ENCODE peak calls at places on chromosomes 13 and 19, in six cellular contexts. V, Q, C, M, R and Z are unnamed samples.

GRCh38 chr19:18503971-18504885 is 17.6 kb downstream of the ELL start:
- DNase-seq in Q (no peak), V (peak; percentile 42), R (no peak), M (no peak), C (no peak), Z (no peak)

GRCh38 chr19:42099336-42099925 is 23.5 kb downstream of the ZNF574 start:
- DNase-seq in R (no peak), V (peak; percentile 45), Q (no peak), C (no peak), M (no peak), Z (no peak)

GRCh38 chr19:5932593-5933262 is 18.7 kb downstream of the CAPS start:
- DNase-seq in R (no peak), C (no peak), Q (no peak), V (no peak), M (no peak), Z (no peak)

GRCh38 chr19:7421941-7422744 is 66.7 kb downstream of the PEX11G start:
- DNase-seq in M (no peak), C (no peak), Q (no peak), V (no peak), R (no peak), Z (no peak)

GRCh38 chr19:1747285-1748114 is 5.8 kb upstream of the ONECUT3 start:
- DNase-seq in V (peak; percentile 25), R (no peak), C (no peak), Q (no peak), M (no peak), Z (no peak)

GRCh38 chr19:2495130-2495641 is 19.3 kb downstream of the GADD45B start:
- DNase-seq in C (peak; percentile 92), M (peak; percentile 88), V (peak; percentile 88), R (peak; percentile 59), Q (peak; percentile 94), Z (peak; percentile 95)

GRCh38 chr19:29671393-29672076 is 6.3 kb downstream of the PLEKHF1 start:
- DNase-seq in Q (peak; percentile 81), R (no peak), M (no peak), C (peak; percentile 78), V (peak; percentile 37), Z (peak; percentile 46)

GRCh38 chr19:28291874-28292273 is 921.1 kb downstream of the UQCRFS1 start:
- DNase-seq in V (no peak), M (no peak), Q (no peak), R (no peak), C (no peak), Z (no peak)

GRCh38 chr19:35331551-35332214 is 2.7 kb downstream of the CD22 start:
- DNase-seq in Q (no peak), M (no peak), C (no peak), V (no peak), R (no peak), Z (no peak)

GRCh38 chr13:43874512-43875092 is 4.9 kb downstream of the CCDC122 start:
- DNase-seq in R (no peak), V (no peak), M (no peak), C (no peak), Q (no peak), Z (no peak)

GRCh38 chr13:106028916-106029315 is 506.5 kb downstream of the EFNB2 start:
- DNase-seq in M (no peak), C (no peak), R (no peak), V (no peak), Q (no peak), Z (no peak)

GRCh38 chr19:15402411-15403150 is 16.2 kb downstream of the AKAP8L start:
- DNase-seq in Q (no peak), R (no peak), V (no peak), C (no peak), M (no peak), Z (no peak)

GRCh38 chr19:35404879-35405622 is 34.2 kb downstream of the GPR42 start:
- DNase-seq in C (no peak), V (no peak), M (no peak), Q (no peak), R (no peak), Z (no peak)

GRCh38 chr19:56949651-56950050 is 109.1 kb upstream of the PEG3 start:
- DNase-seq in M (no peak), Q (no peak), C (no peak), V (no peak), R (peak; percentile 89), Z (no peak)

GRCh38 chr19:48645652-48646191 is at the start of gene CA11:
- DNase-seq in Q (no peak), R (no peak), C (no peak), V (no peak), M (no peak), Z (no peak)

GRCh38 chr19:5090780-5091575 is 122.1 kb downstream of the KDM4B start:
- DNase-seq in Q (no peak), V (no peak), C (no peak), M (peak; percentile 76), R (no peak), Z (peak; percentile 81)

GRCh38 chr13:31046711-31047279 is 114.3 kb downstream of the TEX26 start:
- DNase-seq in C (no peak), Q (no peak), M (no peak), R (peak; percentile 37), V (no peak), Z (no peak)

GRCh38 chr13:97133955-97134354 is 88.2 kb upstream of the MBNL2 start:
- DNase-seq in V (no peak), R (no peak), C (no peak), Q (no peak), M (no peak), Z (no peak)

DNA sequence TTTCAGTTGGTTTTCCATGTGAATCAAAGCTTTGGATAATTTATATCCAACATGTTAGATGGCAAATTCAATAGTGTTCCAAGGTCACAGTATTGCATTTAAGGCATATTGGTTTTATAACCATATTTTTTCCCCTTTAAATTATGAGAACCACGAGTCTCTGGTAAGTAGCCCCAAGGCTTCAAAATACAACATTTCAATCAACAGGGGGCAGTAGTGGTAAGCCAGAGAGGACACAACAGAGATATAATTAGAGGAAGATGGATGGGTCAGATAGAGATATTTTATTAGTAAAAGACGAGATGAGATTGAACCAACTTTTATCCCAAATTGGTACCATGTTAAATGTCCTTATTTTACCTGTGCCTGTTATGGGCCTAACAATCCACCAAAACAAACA is 53.1 kb downstream of the KL start:
- DNase-seq in V (no peak), R (no peak), C (no peak), M (no peak), Q (no peak), Z (no peak)
- TF ChIP-seq CTCF in V (peak; percentile 13), R (no peak), C (peak; percentile 25), M (no peak), Q (peak; percentile 42), Z (no peak)

DNA sequence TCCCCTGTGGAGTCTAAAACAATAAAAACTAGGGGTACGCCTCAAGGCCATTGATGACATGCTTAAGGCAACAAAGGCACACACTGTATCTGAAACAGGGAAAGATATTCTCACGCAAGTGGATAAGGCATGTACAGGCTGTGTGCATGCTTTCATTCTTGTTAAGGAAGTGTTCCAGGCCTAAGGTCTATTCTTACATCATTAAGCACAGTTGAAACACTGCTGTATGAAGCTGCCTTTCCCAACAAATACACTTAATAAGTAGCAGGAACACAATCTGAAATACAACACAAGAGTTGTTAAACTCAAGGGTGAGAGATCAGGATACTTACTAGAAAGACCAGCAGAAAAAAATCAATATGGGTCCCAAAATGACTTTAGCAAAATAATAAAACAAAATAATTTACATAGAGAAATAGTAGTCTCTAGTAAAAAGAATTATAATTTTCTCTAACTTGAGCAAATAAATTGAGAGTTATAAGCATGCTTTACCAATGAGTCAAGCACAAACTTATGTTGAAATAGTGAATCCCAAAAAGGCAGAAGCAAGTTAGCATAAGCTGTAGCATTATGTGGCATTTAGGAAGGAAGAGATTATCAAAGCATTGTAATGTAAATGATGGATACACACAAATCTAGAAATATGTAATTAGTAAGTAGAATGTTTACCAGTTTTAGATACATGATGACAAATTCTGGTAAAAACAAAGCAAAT is 796.9 kb downstream of the SLITRK1 start:
- DNase-seq in V (no peak), C (no peak), R (no peak), M (no peak), Q (no peak), Z (no peak)
- H3K9me3 ChIP-seq in V (peaks cover 3% of the 10 kb centered on the region), C (no peaks in the 10 kb centered on the region), R (no peaks in the 10 kb centered on the region), M (peaks cover 5% of the 10 kb centered on the region), Q (no peaks in the 10 kb centered on the region), Z (peaks cover 9% of the 10 kb centered on the region)

GRCh38 chr13:99377641-99378040 is 70.4 kb upstream of the GPR183 start:
- DNase-seq in C (no peak), M (peak; percentile 30), R (no peak), Q (no peak), V (no peak), Z (no peak)
- H3K4me1 ChIP-seq in C (peaks cover 10% of the 10 kb centered on the region), M (peaks cover 19% of the 10 kb centered on the region), R (no peaks in the 10 kb centered on the region), Q (no peaks in the 10 kb centered on the region), V (no peaks in the 10 kb centered on the region), Z (no peaks in the 10 kb centered on the region)

DNA sequence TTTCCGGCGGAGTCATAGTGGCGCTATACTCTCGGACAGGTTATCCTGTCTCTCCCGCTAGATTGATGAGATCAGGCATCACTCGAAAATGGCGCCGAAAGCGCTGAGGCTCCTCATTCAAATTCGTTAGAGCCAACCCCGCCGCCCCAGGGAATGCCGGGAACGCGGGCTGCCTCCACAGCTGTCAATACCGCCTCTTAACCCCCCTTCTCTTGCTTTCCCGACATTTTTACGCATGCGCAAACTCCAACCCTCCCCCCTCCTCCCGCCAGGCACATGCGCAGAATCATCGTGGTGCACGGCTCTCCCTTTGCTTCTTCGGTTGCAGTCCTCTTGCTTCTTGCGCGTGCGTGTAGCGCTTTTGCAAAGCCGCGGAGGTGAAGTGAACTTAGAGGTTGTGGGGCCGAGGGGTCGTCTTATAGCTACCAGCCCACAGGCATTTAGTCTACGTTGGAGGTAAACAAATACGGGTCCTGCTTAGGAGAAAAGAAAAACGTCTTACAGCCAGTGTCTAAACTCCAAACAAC is 66.7 kb downstream of the KCNRG start:
- DNase-seq in M (peak; percentile 98), Q (peak; percentile 98), R (peak; percentile 97), V (peak; percentile 97), C (peak; percentile 97), Z (peak; percentile 99)
- TF ChIP-seq CTCF in M (no peak), Q (no peak), R (no peak), V (no peak), C (no peak), Z (no peak)